ENCODE peak calls at places on chromosomes 11 and 22, in nine cellular contexts. U is stomach, X is fibroblast of mammary gland, M is mucosa of descending colon, R is NB4, Y is body of pancreas, Z is kidney epithelial cell, Q is HFFc6, D is D721Med. I is an unnamed sample.

GRCh38 chr11:73439002-73439843 is 63.0 kb downstream of the RELT start:
- DNase-seq in U (no peak), X (no peak), M (no peak), R (no peak), Y (no peak), Z (no peak), Q (peak; percentile 4), D (no peak), I (no peak)

GRCh38 chr11:45182902-45183301 is 36.5 kb downstream of the PRDM11 start:
- DNase-seq in U (peak; percentile 46), X (peak; percentile 47), M (no peak), R (peak; percentile 37), Y (peak; percentile 43), Z (no peak), Q (peak; percentile 26), D (no peak), I (no peak)

GRCh38 chr22:40176921-40177737 is 596 bp upstream of the TNRC6B start:
- DNase-seq in U (peak; percentile 32), X (peak; percentile 74), M (peak; percentile 46), R (peak; percentile 87), Y (peak; percentile 55), Z (no peak), Q (peak; percentile 54), D (no peak), I (no peak)

GRCh38 chr11:2207212-2207611 is 35.6 kb upstream of the TH start:
- DNase-seq in U (peak; percentile 20), X (no peak), M (no peak), R (no peak), Y (peak; percentile 9), Z (no peak), Q (no peak), D (no peak), I (peak; percentile 44)

GRCh38 chr11:35035894-35036408 is 103.0 kb upstream of the CD44 start:
- DNase-seq in U (no peak), X (peak; percentile 99), M (no peak), R (peak; percentile 99), Y (no peak), Z (peak; percentile 61), Q (peak; percentile 94), D (no peak), I (no peak)

GRCh38 chr11:94786264-94787126 is 18.3 kb downstream of the AMOTL1 start:
- DNase-seq in U (no peak), X (peak; percentile 69), M (no peak), R (peak; percentile 59), Y (no peak), Z (no peak), Q (no peak), D (no peak), I (no peak)

GRCh38 chr22:40651563-40652501 is 15.3 kb upstream of the MRTFA start:
- DNase-seq in U (peak; percentile 95), X (peak; percentile 100), M (peak; percentile 79), R (peak; percentile 96), Y (peak; percentile 77), Z (peak; percentile 98), Q (peak; percentile 99), D (peak; percentile 51), I (peak; percentile 75)

GRCh38 chr22:30664798-30665197 is 2.9 kb downstream of the DUSP18 start:
- DNase-seq in U (no peak), X (no peak), M (no peak), R (no peak), Y (no peak), Z (no peak), Q (no peak), D (no peak), I (no peak)

GRCh38 chr22:48506506-48507145 is 1321.0 kb downstream of the BRD1 start:
- DNase-seq in U (no peak), X (no peak), M (no peak), R (no peak), Y (no peak), Z (no peak), Q (no peak), D (no peak), I (no peak)

GRCh38 chr11:75705541-75705940 is 12.1 kb upstream of the MOGAT2 start:
- DNase-seq in U (no peak), X (no peak), M (no peak), R (no peak), Y (no peak), Z (no peak), Q (no peak), D (no peak), I (no peak)

GRCh38 chr22:18146389-18146753 is 3.6 kb upstream of the USP18 start:
- DNase-seq in U (no peak), X (no peak), M (no peak), R (no peak), Y (no peak), Z (no peak), Q (no peak), D (no peak), I (no peak)
- TF ChIP-seq CTCF in U (no peak), X (no peak), M (no peak), R (no peak), Y (no peak), Z (no peak), Q (no peak), D (no peak), I (no peak)

GRCh38 chr22:46446799-46447198 is 90.6 kb downstream of the CELSR1 start:
- DNase-seq in U (no peak), X (peak; percentile 17), M (no peak), R (peak; percentile 68), Y (no peak), Z (no peak), Q (no peak), D (peak; percentile 58), I (no peak)

GRCh38 chr22:46442217-46442853 is 95.1 kb downstream of the CELSR1 start:
- DNase-seq in U (no peak), X (no peak), M (no peak), R (no peak), Y (no peak), Z (no peak), Q (no peak), D (no peak), I (no peak)

GRCh38 chr22:46445771-46446485 is 91.5 kb downstream of the CELSR1 start:
- DNase-seq in U (no peak), X (no peak), M (no peak), R (no peak), Y (no peak), Z (no peak), Q (no peak), D (no peak), I (no peak)

GRCh38 chr22:46443850-46444389 is 93.5 kb downstream of the CELSR1 start:
- DNase-seq in U (peak; percentile 80), X (no peak), M (peak; percentile 54), R (no peak), Y (no peak), Z (no peak), Q (no peak), D (no peak), I (no peak)

GRCh38 chr22:46444390-46444854 is 93.0 kb downstream of the CELSR1 start:
- DNase-seq in U (peak; percentile 38), X (no peak), M (no peak), R (no peak), Y (no peak), Z (no peak), Q (no peak), D (no peak), I (no peak)
- TF ChIP-seq CTCF in U (no peak), X (no peak), M (no peak), R (no peak), Y (no peak), Z (no peak), Q (no peak), D (no peak), I (no peak)

DNA sequence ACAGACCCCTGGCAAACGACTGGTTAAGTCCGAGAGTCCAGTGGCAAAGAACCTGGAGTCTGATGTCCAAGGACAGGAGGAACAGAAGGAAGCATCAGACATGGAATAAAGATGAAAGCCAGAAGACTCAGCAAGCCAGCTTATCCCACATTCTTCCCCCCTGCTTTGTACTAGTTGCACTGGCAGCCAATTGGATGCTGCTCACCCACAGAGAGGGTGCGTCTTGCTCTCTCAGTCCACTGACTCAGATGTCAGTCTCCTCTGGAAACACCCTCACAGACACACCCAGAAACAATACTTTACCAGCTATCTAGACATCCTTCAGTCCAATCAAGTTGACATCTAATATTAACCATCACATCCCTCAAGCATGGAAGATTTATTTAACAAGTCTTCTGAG is 1265.8 kb upstream of the CNTN5 start:
- DNase-seq in U (no peak), X (no peak), M (no peak), R (no peak), Y (no peak), Z (no peak), Q (no peak), D (no peak), I (no peak)
- TF ChIP-seq CTCF in U (no peak), X (no peak), M (no peak), R (no peak), Y (no peak), Z (no peak), Q (no peak), D (no peak), I (no peak)

GRCh38 chr11:19747634-19748280 is 35.1 kb downstream of the NAV2 start:
- DNase-seq in U (no peak), X (no peak), M (no peak), R (no peak), Y (no peak), Z (no peak), Q (no peak), D (no peak), I (no peak)
- TF ChIP-seq CTCF in U (no peak), X (no peak), M (no peak), R (no peak), Y (no peak), Z (no peak), Q (no peak), D (no peak), I (no peak)

GRCh38 chr11:69841859-69842698 is 22.9 kb upstream of the FGF3 start:
- DNase-seq in U (no peak), X (peak; percentile 16), M (peak; percentile 43), R (peak; percentile 50), Y (no peak), Z (no peak), Q (no peak), D (no peak), I (no peak)
- TF ChIP-seq CTCF in U (peak; percentile 8), X (peak; percentile 42), M (no peak), R (peak; percentile 73), Y (no peak), Z (peak; percentile 29), Q (peak; percentile 73), D (peak; percentile 13), I (peak; percentile 63)